ENCODE peak calls at places on chromosomes 7 and 10, in four cellular contexts. C is H9, A is IMR-90, G is H1. E is an unnamed sample.

GRCh38 chr7:101547022-101547915 is 81.8 kb downstream of the MYL10 start:
- DNase-seq in C (peak), A (no peak), G (no peak), E (no peak)

GRCh38 chr10:88194041-88194887 is 330.8 kb downstream of the PTEN start:
- DNase-seq in C (no peak), A (peak), G (no peak), E (peak)

GRCh38 chr10:34492081-34492480 is 323.0 kb downstream of the PARD3 start:
- DNase-seq in C (no peak), A (no peak), G (no peak), E (no peak)

GRCh38 chr7:35505031-35505430 is 189.9 kb downstream of the HERPUD2 start:
- DNase-seq in C (peak), A (no peak), G (no peak), E (no peak)

GRCh38 chr10:102773986-102774385 is 30.2 kb downstream of the WBP1L start:
- DNase-seq in C (no peak), A (peak), G (no peak), E (no peak)

GRCh38 chr7:128030999-128031681 is at the start of gene LRRC4:
- DNase-seq in C (peak), A (peak), G (no peak), E (peak)

GRCh38 chr10:16116404-16117304 is 256.3 kb upstream of the MINDY3 start:
- DNase-seq in C (no peak), A (no peak), G (peak), E (peak)

GRCh38 chr10:98450618-98451017 is 3.9 kb upstream of the HPS1 start:
- DNase-seq in C (no peak), A (no peak), G (no peak), E (no peak)

GRCh38 chr10:23927926-23928325 is 281.0 kb upstream of the KIAA1217 start:
- DNase-seq in C (no peak), A (no peak), G (no peak), E (no peak)

GRCh38 chr10:125441151-125441550 is 241.8 kb downstream of the TEX36 start:
- DNase-seq in C (no peak), A (peak), G (no peak), E (no peak)

GRCh38 chr10:123009105-123009805 is 449 bp downstream of the ACADSB start:
- DNase-seq in C (no peak), A (no peak), G (no peak), E (peak)

GRCh38 chr10:73871915-73872710 is 2.2 kb downstream of the CAMK2G start:
- DNase-seq in C (no peak), A (peak), G (no peak), E (peak)

GRCh38 chr7:92768501-92769360 is 67.6 kb downstream of the CDK6 start:
- DNase-seq in C (no peak), A (peak), G (no peak), E (no peak)

GRCh38 chr7:129169705-129170319 is 18.6 kb upstream of the SMO start:
- DNase-seq in C (peak), A (no peak), G (peak), E (peak)

GRCh38 chr7:70092314-70093303 is 494.3 kb downstream of the AUTS2 start:
- DNase-seq in C (no peak), A (peak), G (no peak), E (no peak)

GRCh38 chr7:15555385-15555859 is 6.4 kb downstream of the AGMO start:
- DNase-seq in C (no peak), A (peak), G (no peak), E (no peak)

GRCh38 chr10:45466784-45467183 is 92.8 kb downstream of the ALOX5 start:
- DNase-seq in C (no peak), A (no peak), G (no peak), E (no peak)

GRCh38 chr10:58266003-58266825 is 1.5 kb downstream of the IPMK start:
- DNase-seq in C (no peak), A (peak), G (no peak), E (peak)

GRCh38 chr7:20114463-20114862 is 102.7 kb downstream of the MACC1 start:
- DNase-seq in C (no peak), A (no peak), G (no peak), E (peak)

GRCh38 chr7:77444123-77444522 is 28.0 kb upstream of the GSAP start:
- DNase-seq in C (no peak), A (peak), G (no peak), E (no peak)

GRCh38 chr10:94023909-94024308 is 30.2 kb downstream of the PLCE1 start:
- DNase-seq in C (no peak), A (no peak), G (no peak), E (no peak)

GRCh38 chr10:94077042-94077441 is 83.3 kb downstream of the PLCE1 start:
- DNase-seq in C (no peak), A (no peak), G (no peak), E (no peak)

GRCh38 chr10:103316087-103316486 is 34.9 kb downstream of the PCGF6 start:
- DNase-seq in C (no peak), A (no peak), G (no peak), E (no peak)

GRCh38 chr7:151847136-151847535 is 29.8 kb downstream of the PRKAG2 start:
- DNase-seq in C (no peak), A (no peak), G (no peak), E (no peak)

GRCh38 chr7:2355079-2356008 is 717 bp downstream of the EIF3B start:
- DNase-seq in C (no peak), A (no peak), G (peak), E (peak)

GRCh38 chr10:29688230-29688634 is 53.5 kb upstream of the SVIL start:
- DNase-seq in C (peak), A (no peak), G (peak), E (peak)

GRCh38 chr7:26646666-26647065 is 217.7 kb downstream of the SKAP2 start:
- DNase-seq in C (no peak), A (peak), G (no peak), E (peak)

GRCh38 chr10:11176746-11177145 is 159.1 kb downstream of the CELF2 start:
- DNase-seq in C (no peak), A (no peak), G (no peak), E (no peak)

GRCh38 chr7:20219446-20220292 is 2.5 kb upstream of the MACC1 start:
- DNase-seq in C (peak), A (peak), G (no peak), E (peak)

GRCh38 chr7:18315241-18315640 is 180.3 kb upstream of the HDAC9 start:
- DNase-seq in C (no peak), A (no peak), G (no peak), E (no peak)

GRCh38 chr10:50279489-50279888 is 28.2 kb upstream of the ASAH2 start:
- DNase-seq in C (peak), A (no peak), G (no peak), E (peak)

GRCh38 chr7:74481458-74482324 is 28.0 kb downstream of the GTF2IRD1 start:
- DNase-seq in C (no peak), A (peak), G (no peak), E (no peak)

GRCh38 chr7:42046483-42046882 is 190.5 kb downstream of the GLI3 start:
- DNase-seq in C (no peak), A (peak), G (no peak), E (no peak)

GRCh38 chr10:119412244-119412750 is 130.2 kb downstream of the RGS10 start:
- DNase-seq in C (no peak), A (peak), G (no peak), E (no peak)

GRCh38 chr10:24889636-24890035 is 62.8 kb downstream of the PRTFDC1 start:
- DNase-seq in C (no peak), A (no peak), G (no peak), E (no peak)

GRCh38 chr10:59971915-59972314 is 65.6 kb upstream of the CCDC6 start:
- DNase-seq in C (no peak), A (no peak), G (no peak), E (peak)

GRCh38 chr10:23283680-23284079 is 60.9 kb downstream of the C10orf67 start:
- DNase-seq in C (no peak), A (no peak), G (no peak), E (no peak)

GRCh38 chr7:134669845-134670373 is 23.3 kb downstream of the BPGM start:
- DNase-seq in C (no peak), A (peak), G (no peak), E (no peak)

GRCh38 chr10:109664554-109664953 is 258.8 kb downstream of the XPNPEP1 start:
- DNase-seq in C (no peak), A (no peak), G (no peak), E (no peak)

GRCh38 chr10:109668137-109668536 is 255.2 kb downstream of the XPNPEP1 start:
- DNase-seq in C (no peak), A (no peak), G (no peak), E (no peak)

GRCh38 chr10:109668703-109669102 is 254.6 kb downstream of the XPNPEP1 start:
- DNase-seq in C (no peak), A (no peak), G (no peak), E (no peak)

GRCh38 chr10:109665321-109665720 is 258.0 kb downstream of the XPNPEP1 start:
- DNase-seq in C (no peak), A (no peak), G (no peak), E (no peak)

GRCh38 chr10:109663122-109663521 is 260.2 kb downstream of the XPNPEP1 start:
- DNase-seq in C (no peak), A (no peak), G (no peak), E (no peak)
- H3K18ac ChIP-seq in C (no peak), A (no peak), G (no peak), E (no peak)

DNA sequence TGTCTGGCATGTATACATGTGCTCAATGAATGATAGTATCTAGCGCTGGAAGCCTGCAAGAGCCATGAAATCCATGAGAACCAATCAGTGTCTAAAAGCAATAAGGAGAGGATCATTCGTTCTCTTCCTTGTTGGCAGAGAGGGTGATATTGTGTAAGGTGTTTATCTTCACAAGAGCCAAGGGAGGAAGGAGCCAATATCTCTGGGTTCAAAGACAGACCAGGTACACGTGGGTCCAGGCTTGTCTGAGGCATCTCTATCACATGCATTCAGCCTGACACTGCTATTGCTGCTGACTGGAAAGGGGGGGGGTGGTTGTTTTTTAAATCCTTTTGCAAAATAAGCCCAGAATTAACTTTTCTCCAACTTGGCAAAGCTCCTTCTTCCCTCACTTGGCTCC is 4.0 kb downstream of the SEC31B start:
- DNase-seq in C (no peak), A (no peak), G (no peak), E (no peak)
- H3K56ac ChIP-seq in C (no peak), A (no peak), G (no peak), E (no peak)

DNA sequence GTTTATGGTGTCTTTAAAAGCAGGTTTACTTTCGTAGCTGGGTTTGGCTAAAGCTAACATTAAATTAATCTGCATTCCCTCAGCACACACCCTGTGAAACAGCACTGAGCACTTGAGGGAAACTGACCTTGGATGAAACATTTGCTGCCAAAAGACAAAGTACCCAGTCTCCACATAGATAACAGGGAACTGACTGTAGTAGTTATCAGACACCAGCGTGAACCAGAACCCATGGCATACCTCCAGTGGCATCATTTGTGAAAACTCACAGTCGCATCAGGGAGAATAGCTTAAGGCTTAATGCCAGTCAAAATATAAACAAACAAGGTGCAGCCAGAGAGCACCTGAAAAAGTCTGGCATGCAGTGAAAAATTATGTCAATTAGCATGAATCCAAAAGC is 357.8 kb upstream of the C7orf33 start:
- DNase-seq in C (no peak), A (no peak), G (no peak), E (no peak)
- H3K18ac ChIP-seq in C (no peak), A (no peak), G (no peak), E (no peak)

DNA sequence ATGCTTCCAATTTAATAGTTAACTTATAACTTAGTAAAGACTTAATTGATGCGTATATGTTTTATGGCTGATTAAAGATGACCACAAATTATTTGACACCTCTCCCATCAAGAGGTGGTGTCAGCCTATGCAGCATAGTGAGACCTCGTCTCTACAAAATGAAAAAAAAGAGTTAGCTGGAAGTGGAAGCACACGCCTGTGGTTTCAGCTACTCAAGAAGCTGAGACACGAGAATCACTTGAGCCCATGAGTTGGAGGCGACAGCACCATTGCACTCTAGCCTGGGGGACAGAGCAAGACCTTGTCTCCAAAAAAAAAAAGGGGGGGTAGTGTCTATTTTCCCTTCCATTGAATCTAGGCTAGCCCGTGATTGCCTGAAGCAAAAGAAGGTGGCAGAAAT is 99.1 kb upstream of the ABI1 start:
- DNase-seq in C (no peak), A (no peak), G (no peak), E (no peak)
- H3K56ac ChIP-seq in C (no peak), A (no peak), G (no peak), E (no peak)

DNA sequence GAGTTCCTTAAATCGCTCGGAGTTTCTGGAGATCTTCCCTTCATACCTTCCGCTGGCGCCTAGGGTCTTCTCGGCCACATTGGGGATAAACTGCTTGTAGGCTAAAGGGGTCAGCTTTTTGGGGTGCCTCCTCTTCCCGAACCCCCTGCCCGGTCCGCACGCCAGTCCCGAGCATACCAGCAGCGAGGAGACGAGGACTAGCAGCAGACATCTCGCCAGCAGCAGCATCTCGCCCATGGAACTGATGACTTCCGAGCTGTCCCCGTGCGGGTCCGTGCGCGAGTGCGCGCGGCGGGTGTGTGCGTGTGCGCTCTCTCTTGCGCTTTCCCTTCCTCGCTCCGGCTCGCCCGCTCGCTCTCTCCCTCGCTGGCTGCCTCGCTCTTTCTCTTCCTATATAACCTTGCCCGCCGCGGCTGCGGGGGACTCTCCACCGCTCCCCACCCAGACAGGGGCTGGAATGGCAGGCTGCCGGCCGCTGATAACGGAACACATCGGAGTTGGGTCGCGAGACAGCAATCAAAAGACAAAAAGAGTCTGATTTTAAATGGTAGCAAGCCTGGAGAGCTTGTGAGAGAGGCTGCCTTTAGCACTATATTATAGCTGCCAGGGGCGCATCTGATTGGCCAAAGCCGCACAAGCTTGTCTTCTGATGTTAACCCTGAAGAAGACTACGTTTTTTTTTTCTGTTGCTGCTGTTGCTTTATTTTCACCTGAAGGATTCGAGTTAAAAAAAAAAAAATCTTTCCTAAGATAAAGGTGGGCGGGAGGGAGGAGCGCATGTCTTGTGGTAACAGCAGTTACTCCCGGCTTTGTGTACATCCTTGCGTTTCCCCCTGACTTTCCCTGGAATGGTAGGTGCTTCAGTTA is at the start of gene SHH:
- DNase-seq in C (no peak), A (peak), G (no peak), E (no peak)
- H3K18ac ChIP-seq in C (no peak), A (no peak), G (no peak), E (no peak)

DNA sequence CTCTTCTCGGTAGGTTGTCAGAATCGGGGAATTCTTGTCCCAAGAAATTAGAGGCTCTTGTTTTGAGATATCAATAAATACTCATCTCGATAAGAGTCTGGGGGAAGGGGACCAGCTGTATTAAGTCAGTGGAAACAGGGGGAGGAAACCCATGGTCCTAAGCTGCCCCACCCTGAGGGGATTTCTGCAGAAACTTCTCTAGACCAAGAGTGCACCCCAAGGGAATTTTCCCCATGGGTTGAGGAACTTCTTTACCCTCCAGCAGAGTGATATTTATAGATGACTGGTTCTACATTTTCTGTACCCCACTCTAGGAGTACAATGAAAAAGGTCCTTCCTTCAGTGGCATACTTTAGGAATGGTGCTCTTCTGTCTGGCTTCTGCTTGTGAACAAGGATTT is 627.2 kb downstream of the KCNMA1 start:
- DNase-seq in C (no peak), A (no peak), G (no peak), E (no peak)
- H3K56ac ChIP-seq in C (no peak), A (no peak), G (no peak), E (no peak)

GRCh38 chr7:51160411-51160810 is 156.2 kb downstream of the COBL start:
- DNase-seq in C (no peak), A (no peak), G (no peak), E (no peak)

GRCh38 chr7:51162724-51163329 is 153.8 kb downstream of the COBL start:
- DNase-seq in C (peak), A (peak), G (peak), E (peak)

GRCh38 chr7:51161937-51162336 is 154.7 kb downstream of the COBL start:
- DNase-seq in C (no peak), A (no peak), G (no peak), E (no peak)

GRCh38 chr7:51160990-51161615 is 155.5 kb downstream of the COBL start:
- DNase-seq in C (peak), A (peak), G (peak), E (peak)

DNA sequence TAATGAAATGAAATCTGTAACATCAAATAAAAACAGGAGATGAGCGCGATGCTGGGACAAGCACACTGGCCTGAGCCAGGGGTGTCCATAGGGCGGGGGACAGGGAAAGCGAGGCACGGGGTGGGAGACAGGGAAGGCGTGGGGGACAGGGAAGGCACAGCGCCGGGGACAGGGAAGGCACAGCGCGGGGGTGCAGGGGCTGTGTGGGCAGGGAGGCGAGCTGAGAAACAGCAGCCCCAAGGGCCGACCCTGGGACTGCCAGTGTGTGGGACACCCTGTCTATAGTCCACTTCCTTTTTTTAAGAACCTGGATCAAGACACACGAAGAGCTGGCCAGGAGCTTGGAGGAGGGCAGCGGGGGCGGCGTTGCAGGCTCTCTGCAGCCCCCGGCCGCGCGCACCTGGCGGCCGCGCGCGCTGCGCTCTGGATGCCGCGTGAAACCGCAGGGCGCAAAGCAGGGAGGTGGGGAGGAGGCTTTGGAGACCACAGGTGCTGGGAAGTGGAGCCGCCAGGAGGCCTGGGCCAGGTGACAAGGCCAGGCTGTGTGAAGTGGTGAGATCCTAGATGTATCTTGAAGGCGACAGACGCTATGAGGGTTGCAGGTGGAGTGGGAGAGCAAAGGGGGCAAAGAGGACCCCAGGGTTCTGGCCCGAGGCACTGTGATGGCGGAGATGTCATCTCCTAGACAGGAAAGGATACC is 157.7 kb downstream of the COBL start:
- DNase-seq in C (no peak), A (no peak), G (no peak), E (no peak)
- H3K18ac ChIP-seq in C (no peak), A (no peak), G (no peak), E (no peak)

DNA sequence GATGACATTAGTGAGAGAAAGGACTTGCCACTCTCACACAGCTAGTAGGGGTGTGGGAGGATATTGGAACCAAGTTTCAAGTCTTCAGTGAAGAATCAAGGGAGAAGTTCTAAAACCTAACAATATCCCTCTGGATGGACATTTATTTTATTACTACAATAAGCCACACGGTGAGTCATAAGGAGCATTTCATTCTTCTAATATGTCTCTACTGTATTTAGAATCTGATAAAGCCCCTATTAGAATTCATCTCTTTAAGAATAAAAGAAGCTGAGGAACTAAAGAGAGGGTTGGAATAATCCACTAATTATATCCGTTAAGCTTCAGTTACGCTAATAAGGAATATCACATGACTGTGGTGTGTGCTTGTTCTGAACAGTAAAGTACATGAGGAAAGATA is 40.9 kb upstream of the ATRNL1 start:
- DNase-seq in C (no peak), A (no peak), G (no peak), E (no peak)
- H3K56ac ChIP-seq in C (no peak), A (no peak), G (no peak), E (no peak)

GRCh38 chr10:79148452-79149344 is 79.9 kb downstream of the ZMIZ1 start:
- DNase-seq in C (no peak), A (peak), G (no peak), E (no peak)
- H3K18ac ChIP-seq in C (no peak), A (peak), G (no peak), E (no peak)